ENCODE peak calls at places on chromosome 18, in six cellular contexts. J is prostate gland; X is kidney; N is endothelial cell of umbilical vein; G is effector memory CD4-positive, alpha-beta T cell; S is HAP-1. M is an unnamed sample.

GRCh38 chr18:80233899-80234298 is 13.4 kb downstream of the PARD6G start:
- DNase-seq in S (no peak), G (no peak), J (no peak), N (no peak), X (no peak), M (no peak)

GRCh38 chr18:42028232-42028832 is 73.3 kb downstream of the PIK3C3 start:
- DNase-seq in J (no peak), X (no peak), S (peak; percentile 53), G (peak; percentile 5), N (peak; percentile 47), M (peak; percentile 54)

GRCh38 chr18:42030586-42031182 is 75.7 kb downstream of the PIK3C3 start:
- DNase-seq in N (peak; percentile 37), X (no peak), J (no peak), G (no peak), S (peak; percentile 53), M (peak; percentile 61)

GRCh38 chr18:14970027-14970426 is 222.1 kb downstream of the ANKRD30B start:
- DNase-seq in J (no peak), S (no peak), G (no peak), X (no peak), N (no peak), M (no peak)

GRCh38 chr18:23634692-23635091 is 28.0 kb downstream of the ANKRD29 start:
- DNase-seq in X (no peak), J (no peak), G (no peak), N (no peak), S (no peak), M (no peak)

GRCh38 chr18:36296591-36297418 is 708 bp upstream of the FHOD3 start:
- DNase-seq in J (peak; percentile 30), G (no peak), S (peak; percentile 90), N (peak; percentile 68), X (peak; percentile 92), M (peak; percentile 93)

GRCh38 chr18:80044072-80044471 is 9.8 kb downstream of the RBFA start:
- DNase-seq in G (no peak), S (no peak), J (no peak), X (no peak), N (no peak), M (no peak)

GRCh38 chr18:79567481-79568147 is 112.0 kb upstream of the CTDP1 start:
- DNase-seq in S (no peak), N (peak; percentile 80), G (no peak), X (peak; percentile 66), J (peak; percentile 84), M (peak; percentile 68)

GRCh38 chr18:37385846-37386435 is 179.7 kb downstream of the CELF4 start:
- DNase-seq in X (no peak), S (no peak), J (no peak), N (peak; percentile 44), G (no peak), M (peak; percentile 60)

GRCh38 chr18:78309307-78309706 is 670.3 kb upstream of the SALL3 start:
- DNase-seq in S (no peak), N (no peak), X (no peak), G (no peak), J (no peak), M (no peak)

GRCh38 chr18:28411806-28412205 is 234.9 kb upstream of the CDH2 start:
- DNase-seq in S (no peak), X (no peak), J (no peak), N (no peak), G (no peak), M (peak; percentile 45)

GRCh38 chr18:50623694-50624352 is 63.9 kb downstream of the MAPK4 start:
- DNase-seq in J (no peak), X (no peak), S (no peak), G (no peak), N (no peak), M (no peak)

GRCh38 chr18:70234667-70235459 is 29.4 kb upstream of the RTTN start:
- DNase-seq in G (no peak), J (no peak), N (peak; percentile 12), S (no peak), X (no peak), M (peak; percentile 85)

GRCh38 chr18:57660961-57661360 is 39.3 kb upstream of the NARS1 start:
- DNase-seq in X (no peak), N (no peak), J (no peak), G (no peak), S (no peak), M (no peak)

GRCh38 chr18:22490429-22490846 is 72.7 kb upstream of the CTAGE1 start:
- DNase-seq in S (no peak), N (no peak), X (no peak), G (no peak), J (no peak), M (no peak)

GRCh38 chr18:75507636-75508035 is 80.1 kb upstream of the SMIM21 start:
- DNase-seq in X (no peak), S (no peak), N (no peak), G (no peak), J (no peak), M (no peak)

DNA sequence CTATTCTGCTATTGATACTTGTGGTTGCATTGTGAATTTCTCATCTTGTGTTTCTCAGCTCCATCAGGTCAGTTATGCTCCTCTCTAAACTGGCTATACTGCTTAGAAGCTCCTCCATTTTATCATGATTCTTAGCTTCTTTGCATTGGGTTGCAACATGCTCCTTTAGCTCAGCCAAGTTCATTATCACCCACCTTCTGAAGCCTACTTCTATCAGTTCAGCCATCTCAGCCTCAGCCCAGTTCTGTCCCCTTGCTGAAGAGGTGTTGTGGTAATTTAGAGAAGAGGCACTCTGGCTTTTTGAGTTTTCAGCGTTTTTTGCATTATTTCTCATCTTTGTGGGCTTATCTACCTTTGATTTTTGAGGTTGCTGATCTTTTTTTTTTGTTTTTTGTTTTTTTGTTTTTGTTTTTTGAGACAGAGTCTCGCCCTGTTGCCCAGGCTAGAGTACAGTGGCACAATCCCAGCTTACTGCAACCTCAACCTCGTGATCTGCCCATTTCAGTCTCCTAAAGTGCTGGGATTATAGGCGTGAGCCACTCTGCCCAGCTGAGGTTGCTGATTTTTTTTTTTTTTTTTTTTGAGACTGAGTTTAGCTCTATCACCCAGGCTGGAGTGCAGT is 36.0 kb downstream of the ANKRD12 start:
- DNase-seq in J (no peak), G (no peak), S (no peak), X (no peak), N (no peak), M (no peak)
- H3K4me1 ChIP-seq in J (no peaks in the 10 kb centered on the region), G (peaks cover 11% of the 10 kb centered on the region), S (peaks cover 6% of the 10 kb centered on the region), X (no peaks in the 10 kb centered on the region), N (peaks cover 3% of the 10 kb centered on the region), M (no peaks in the 10 kb centered on the region)

GRCh38 chr18:58996131-58996632 is 131.5 kb downstream of the ZNF532 start:
- DNase-seq in G (no peak), J (no peak), X (no peak), S (peak; percentile 81), N (peak; percentile 97), M (peak; percentile 96)
- H3K4me1 ChIP-seq in G (no peaks in the 10 kb centered on the region), J (no peaks in the 10 kb centered on the region), X (peaks cover 27% of the 10 kb centered on the region), S (peaks cover 31% of the 10 kb centered on the region), N (peaks cover 46% of the 10 kb centered on the region), M (no peaks in the 10 kb centered on the region)

GRCh38 chr18:44699571-44700261 is 19.0 kb downstream of the SETBP1 start:
- DNase-seq in N (no peak), S (no peak), X (peak; percentile 78), J (no peak), G (no peak), M (no peak)
- H3K4me1 ChIP-seq in N (no peaks in the 10 kb centered on the region), S (no peaks in the 10 kb centered on the region), X (peaks cover 37% of the 10 kb centered on the region), J (peaks cover 21% of the 10 kb centered on the region), G (no peaks in the 10 kb centered on the region), M (peaks cover 31% of the 10 kb centered on the region)

GRCh38 chr18:3648695-3649094 is 198.7 kb downstream of the TGIF1 start:
- DNase-seq in G (no peak), X (no peak), S (peak; percentile 38), J (no peak), N (no peak), M (no peak)
- H3K4me1 ChIP-seq in G (no peaks in the 10 kb centered on the region), X (no peaks in the 10 kb centered on the region), S (peaks cover 9% of the 10 kb centered on the region), J (no peaks in the 10 kb centered on the region), N (peaks cover 36% of the 10 kb centered on the region), M (peaks cover 36% of the 10 kb centered on the region)

DNA sequence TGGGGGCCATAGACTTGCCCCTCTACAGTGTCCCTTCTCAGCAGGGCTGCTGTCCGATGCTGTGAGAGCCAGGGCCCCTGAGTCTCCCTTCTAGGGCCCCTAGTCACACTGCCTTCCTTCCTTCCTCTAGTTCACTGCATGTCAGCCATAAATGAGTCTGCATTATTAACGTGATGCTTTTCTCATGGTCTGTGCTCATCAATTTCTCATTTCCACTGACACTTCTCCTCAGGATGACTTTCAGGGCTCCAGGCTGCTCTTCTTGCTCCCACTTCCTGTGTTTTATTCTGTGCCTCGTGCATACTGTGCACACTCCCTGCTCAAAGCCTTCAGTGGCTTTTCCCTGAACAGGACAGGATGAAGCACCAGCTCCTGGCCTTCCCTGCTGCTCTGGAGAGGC is 146.5 kb downstream of the FAM210A start:
- DNase-seq in X (no peak), G (no peak), J (no peak), N (no peak), S (no peak), M (no peak)
- H3K4me1 ChIP-seq in X (no peaks in the 10 kb centered on the region), G (peaks cover 9% of the 10 kb centered on the region), J (no peaks in the 10 kb centered on the region), N (no peaks in the 10 kb centered on the region), S (no peaks in the 10 kb centered on the region), M (peaks cover 13% of the 10 kb centered on the region)

GRCh38 chr18:67278984-67279383 is 237.5 kb downstream of the DSEL start:
- DNase-seq in S (no peak), J (no peak), N (no peak), X (no peak), G (no peak), M (no peak)

GRCh38 chr18:67281746-67282145 is 234.8 kb downstream of the DSEL start:
- DNase-seq in S (no peak), X (no peak), G (no peak), J (no peak), N (no peak), M (peak; percentile 7)

GRCh38 chr18:67282796-67283195 is 233.7 kb downstream of the DSEL start:
- DNase-seq in G (no peak), X (no peak), S (no peak), N (peak; percentile 33), J (no peak), M (peak; percentile 70)

GRCh38 chr18:67285583-67285982 is 230.9 kb downstream of the DSEL start:
- DNase-seq in N (no peak), G (no peak), S (no peak), J (no peak), X (no peak), M (no peak)

DNA sequence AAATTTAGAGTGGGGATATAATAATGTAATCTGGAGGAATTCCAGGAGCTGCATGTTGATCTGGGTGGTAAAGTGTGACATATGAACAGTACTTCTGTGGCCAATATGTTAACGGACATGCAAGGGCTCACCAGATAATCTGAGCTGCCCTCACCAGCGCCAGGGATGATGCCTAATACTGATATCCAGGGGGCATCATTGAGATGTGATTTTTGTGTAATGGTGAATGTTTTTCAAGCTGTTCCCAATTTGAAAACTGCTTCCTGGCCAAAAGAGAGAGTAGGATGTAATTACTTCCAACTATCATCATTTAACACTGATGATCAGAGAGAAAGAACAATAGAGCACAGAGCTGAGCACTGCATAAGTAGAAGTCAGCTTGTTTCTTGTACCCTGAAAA is 235.7 kb downstream of the DSEL start:
- DNase-seq in X (no peak), S (no peak), G (no peak), N (no peak), J (no peak), M (no peak)
- H3K4me1 ChIP-seq in X (no peaks in the 10 kb centered on the region), S (no peaks in the 10 kb centered on the region), G (no peaks in the 10 kb centered on the region), N (no peaks in the 10 kb centered on the region), J (no peaks in the 10 kb centered on the region), M (no peaks in the 10 kb centered on the region)

DNA sequence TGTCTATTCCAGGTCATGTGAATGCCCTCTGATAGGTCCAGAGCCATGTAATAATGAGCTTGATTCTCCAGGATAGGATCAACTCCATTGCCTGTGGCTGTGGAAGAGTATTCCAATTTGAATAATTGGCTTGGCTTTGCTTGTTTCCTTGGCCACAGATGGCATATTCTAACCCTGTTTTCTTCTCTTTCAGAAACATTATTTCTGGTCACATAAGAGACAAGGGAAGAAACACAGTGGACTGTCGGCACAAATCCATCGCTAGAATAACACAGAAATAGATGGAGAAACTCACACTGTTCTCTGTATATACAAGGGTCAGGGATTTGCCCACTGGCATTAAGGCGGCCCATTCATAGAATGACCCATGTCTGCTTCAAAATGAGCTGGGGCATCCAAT is 278.4 kb upstream of the CCDC68 start:
- DNase-seq in X (no peak), G (no peak), N (no peak), S (no peak), J (no peak), M (no peak)
- H3K4me1 ChIP-seq in X (no peaks in the 10 kb centered on the region), G (no peaks in the 10 kb centered on the region), N (peaks cover 22% of the 10 kb centered on the region), S (no peaks in the 10 kb centered on the region), J (no peaks in the 10 kb centered on the region), M (peaks cover 5% of the 10 kb centered on the region)

M was measured in cardiac muscle cell.